ENCODE peak calls at places on chromosomes 4 and X, in six cellular contexts. One of them, this sample, is unnamed.

GRCh38 chrX:94676285-94676684 is 1002.3 kb downstream of the FAM133A start:
- DNase-seq in A549: no peak
- DNase-seq in GM12878: no peak
- DNase-seq in endothelial cell of umbilical vein: no peak
- DNase-seq in HepG2: no peak
- DNase-seq in K562: no peak
- DNase-seq in this sample: no peak

GRCh38 chr4:186151499-186151898 is 39.9 kb upstream of the CYP4V2 start:
- DNase-seq in K562: no peak
- DNase-seq in A549: no peak
- DNase-seq in GM12878: no peak
- DNase-seq in endothelial cell of umbilical vein: no peak
- DNase-seq in HepG2: no peak
- DNase-seq in this sample: no peak

GRCh38 chrX:13254076-13254785 is 65.6 kb downstream of the ATXN3L start:
- DNase-seq in HepG2: peak
- DNase-seq in K562: peak
- DNase-seq in endothelial cell of umbilical vein: peak
- DNase-seq in A549: peak
- DNase-seq in GM12878: peak
- DNase-seq in this sample: peak

GRCh38 chr4:26320159-26320452 is 708 bp upstream of the RBPJ start:
- DNase-seq in endothelial cell of umbilical vein: no peak
- DNase-seq in HepG2: peak
- DNase-seq in GM12878: peak
- DNase-seq in A549: no peak
- DNase-seq in K562: no peak
- DNase-seq in this sample: no peak

GRCh38 chr4:108544504-108544903 is 75.9 kb upstream of the RPL34 start:
- DNase-seq in K562: no peak
- DNase-seq in endothelial cell of umbilical vein: no peak
- DNase-seq in GM12878: no peak
- DNase-seq in HepG2: peak
- DNase-seq in A549: peak
- DNase-seq in this sample: peak

GRCh38 chr4:6071959-6072720 is 53.9 kb upstream of the C4orf50 start:
- DNase-seq in GM12878: no peak
- DNase-seq in endothelial cell of umbilical vein: no peak
- DNase-seq in K562: no peak
- DNase-seq in A549: no peak
- DNase-seq in HepG2: no peak
- DNase-seq in this sample: no peak

GRCh38 chr4:126956192-126956897 is 676.4 kb upstream of the INTU start:
- DNase-seq in HepG2: no peak
- DNase-seq in A549: no peak
- DNase-seq in K562: peak
- DNase-seq in endothelial cell of umbilical vein: no peak
- DNase-seq in GM12878: no peak
- DNase-seq in this sample: no peak

GRCh38 chr4:139872274-139872673 is 206.7 kb downstream of the MGST2 start:
- DNase-seq in endothelial cell of umbilical vein: peak
- DNase-seq in A549: peak
- DNase-seq in GM12878: no peak
- DNase-seq in HepG2: peak
- DNase-seq in K562: no peak
- DNase-seq in this sample: peak

GRCh38 chr4:76250962-76251361 is 559 bp upstream of the FAM47E start:
- DNase-seq in GM12878: no peak
- DNase-seq in K562: no peak
- DNase-seq in HepG2: no peak
- DNase-seq in A549: no peak
- DNase-seq in endothelial cell of umbilical vein: peak
- DNase-seq in this sample: no peak

GRCh38 chr4:76251448-76252270 is at the start of gene FAM47E:
- DNase-seq in K562: peak
- DNase-seq in endothelial cell of umbilical vein: peak
- DNase-seq in A549: peak
- DNase-seq in GM12878: no peak
- DNase-seq in HepG2: peak
- DNase-seq in this sample: peak

GRCh38 chr4:76246852-76247251 is 4.7 kb upstream of the FAM47E start:
- DNase-seq in endothelial cell of umbilical vein: no peak
- DNase-seq in GM12878: no peak
- DNase-seq in A549: no peak
- DNase-seq in HepG2: no peak
- DNase-seq in K562: no peak
- DNase-seq in this sample: no peak

GRCh38 chr4:76240236-76240635 is 11.3 kb upstream of the FAM47E start:
- DNase-seq in endothelial cell of umbilical vein: no peak
- DNase-seq in HepG2: no peak
- DNase-seq in GM12878: no peak
- DNase-seq in A549: no peak
- DNase-seq in K562: no peak
- DNase-seq in this sample: no peak

DNA sequence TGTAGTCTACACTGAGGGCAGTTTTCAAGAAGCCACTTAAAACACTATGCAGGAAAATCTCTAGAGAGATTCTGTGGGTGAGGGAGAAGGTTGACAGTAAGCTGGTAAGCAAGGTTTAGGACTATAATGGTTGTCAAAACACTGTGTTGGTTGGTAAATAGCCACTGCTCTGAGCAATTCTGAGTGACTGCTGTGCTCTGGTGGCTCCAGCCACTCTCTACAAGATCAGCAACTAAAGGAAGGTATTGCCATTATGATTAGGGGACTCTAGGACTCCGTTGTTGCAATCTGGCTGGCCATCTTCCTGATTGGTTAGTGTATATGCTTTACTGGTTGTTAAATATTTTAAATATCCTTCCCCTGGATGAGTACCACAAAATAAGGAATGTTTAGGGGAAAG is 5.5 kb upstream of the FAM47E start:
- DNase-seq in A549: no peak
- DNase-seq in GM12878: no peak
- DNase-seq in HepG2: no peak
- DNase-seq in K562: no peak
- DNase-seq in endothelial cell of umbilical vein: no peak
- DNase-seq in this sample: no peak
- TF ChIP-seq CTCF in A549: no peak
- TF ChIP-seq CTCF in GM12878: no peak
- TF ChIP-seq CTCF in HepG2: peak
- TF ChIP-seq CTCF in K562: no peak
- TF ChIP-seq CTCF in endothelial cell of umbilical vein: no peak
- TF ChIP-seq CTCF in this sample: no peak

DNA sequence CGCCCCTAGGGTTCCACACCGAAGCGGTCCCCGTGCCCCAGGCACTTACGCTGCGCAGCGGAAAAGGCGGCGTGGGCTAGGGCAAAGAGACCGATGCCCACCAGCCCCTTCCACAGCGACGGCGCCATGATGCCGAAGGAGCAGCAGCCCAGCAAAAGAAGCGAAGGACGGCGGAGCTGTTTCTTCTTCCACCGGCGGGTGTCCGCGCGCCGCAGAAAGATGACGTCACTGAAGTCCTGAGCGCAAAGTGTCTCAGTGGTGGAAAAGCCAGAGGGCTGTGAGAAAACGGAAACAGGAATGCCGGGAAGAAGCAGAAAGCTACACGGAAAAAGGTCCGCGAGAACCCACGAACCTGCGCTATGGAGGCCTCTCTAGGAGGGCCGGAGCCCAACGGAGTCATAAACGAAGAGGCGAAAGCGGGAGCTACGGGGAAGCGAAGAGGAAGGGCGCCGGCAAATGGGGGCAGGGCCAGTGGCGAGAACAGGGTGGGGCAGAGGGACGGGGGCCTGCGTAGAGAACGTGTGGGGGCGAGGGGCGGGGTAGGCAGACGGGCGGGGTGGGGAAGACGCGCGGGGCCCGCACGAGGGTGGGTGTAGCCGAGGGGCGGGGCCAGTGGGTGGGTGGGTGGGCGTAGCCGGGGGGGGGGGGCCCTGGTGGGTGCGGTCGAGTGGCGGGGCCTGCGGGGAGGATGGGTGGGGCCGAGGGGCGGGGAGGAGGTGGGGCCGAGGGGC is at the start of gene MMGT1:
- DNase-seq in GM12878: peak
- DNase-seq in A549: peak
- DNase-seq in HepG2: peak
- DNase-seq in endothelial cell of umbilical vein: peak
- DNase-seq in K562: peak
- DNase-seq in this sample: peak
- TF ChIP-seq POLR2A in GM12878: peak
- TF ChIP-seq POLR2A in A549: peak
- TF ChIP-seq POLR2A in HepG2: peak
- TF ChIP-seq POLR2A in endothelial cell of umbilical vein: peak
- TF ChIP-seq POLR2A in K562: peak
- TF ChIP-seq POLR2A in this sample: peak

GRCh38 chr4:121253961-121254360 is 89.8 kb upstream of the TNIP3 start:
- DNase-seq in K562: no peak
- DNase-seq in GM12878: no peak
- DNase-seq in endothelial cell of umbilical vein: no peak
- DNase-seq in HepG2: no peak
- DNase-seq in A549: no peak
- DNase-seq in this sample: no peak

GRCh38 chr4:121256346-121256745 is 92.2 kb upstream of the TNIP3 start:
- DNase-seq in A549: no peak
- DNase-seq in endothelial cell of umbilical vein: peak
- DNase-seq in GM12878: peak
- DNase-seq in HepG2: no peak
- DNase-seq in K562: no peak
- DNase-seq in this sample: peak

GRCh38 chr4:121252224-121252806 is 88.2 kb upstream of the TNIP3 start:
- DNase-seq in A549: peak
- DNase-seq in GM12878: no peak
- DNase-seq in HepG2: peak
- DNase-seq in endothelial cell of umbilical vein: peak
- DNase-seq in K562: peak
- DNase-seq in this sample: peak

DNA sequence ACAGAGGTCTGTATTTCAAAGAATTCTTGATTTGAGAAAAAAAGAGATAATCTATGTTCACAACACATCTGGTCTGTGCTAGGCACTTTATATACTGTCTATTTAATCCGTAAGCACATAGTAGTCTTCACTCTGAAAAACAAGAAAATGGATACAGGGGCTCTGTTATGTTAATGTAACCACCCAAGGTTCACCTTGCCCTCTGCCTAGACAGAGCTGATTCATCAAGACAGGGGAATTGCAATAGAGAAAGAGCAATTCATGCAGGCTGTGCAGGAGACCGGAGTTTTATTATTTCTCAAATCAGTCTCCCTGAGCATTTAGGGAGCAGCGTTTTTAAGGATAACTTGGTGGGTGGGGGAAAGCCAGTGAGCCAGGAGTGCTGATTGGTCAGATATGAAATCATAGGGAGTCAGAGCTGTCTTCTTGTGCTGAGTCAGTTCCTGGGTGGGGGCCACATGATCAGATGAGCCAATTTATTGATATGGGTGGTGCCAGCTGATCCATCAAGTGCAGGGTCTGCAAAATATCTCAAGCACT is 92.8 kb upstream of the TNIP3 start:
- DNase-seq in K562: no peak
- DNase-seq in GM12878: no peak
- DNase-seq in HepG2: no peak
- DNase-seq in A549: no peak
- DNase-seq in endothelial cell of umbilical vein: no peak
- DNase-seq in this sample: no peak
- TF ChIP-seq MYC in K562: no peak
- TF ChIP-seq MYC in GM12878: no peak
- TF ChIP-seq MYC in HepG2: no peak
- TF ChIP-seq MYC in A549: no peak
- TF ChIP-seq MYC in endothelial cell of umbilical vein: no peak
- TF ChIP-seq MYC in this sample: no peak

DNA sequence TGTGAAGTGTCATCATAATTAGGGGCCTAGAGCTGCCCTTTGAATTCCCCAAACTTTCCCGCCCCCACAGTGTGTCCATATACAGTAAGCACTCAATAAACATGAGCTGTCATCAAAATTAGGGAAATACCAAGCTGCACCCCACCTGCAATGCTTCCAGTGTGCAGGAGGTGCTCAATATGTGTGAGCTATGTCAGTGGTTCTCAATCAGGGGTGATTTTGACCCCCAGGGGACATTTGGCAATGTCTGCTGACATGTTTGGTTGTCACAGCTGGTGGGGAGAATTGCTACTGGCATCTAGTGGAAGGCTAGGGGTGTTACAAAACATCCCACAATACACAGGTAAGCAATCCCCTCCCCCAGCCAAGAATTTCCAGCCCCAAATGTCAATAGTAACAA is 750 bp downstream of the CFP start:
- DNase-seq in GM12878: no peak
- DNase-seq in K562: no peak
- DNase-seq in HepG2: no peak
- DNase-seq in A549: no peak
- DNase-seq in endothelial cell of umbilical vein: no peak
- DNase-seq in this sample: peak
- TF ChIP-seq CTCF in GM12878: peak
- TF ChIP-seq CTCF in K562: peak
- TF ChIP-seq CTCF in HepG2: peak
- TF ChIP-seq CTCF in A549: no peak
- TF ChIP-seq CTCF in endothelial cell of umbilical vein: peak
- TF ChIP-seq CTCF in this sample: peak

GRCh38 chr4:17283251-17283650 is 228.6 kb downstream of the QDPR start:
- DNase-seq in GM12878: no peak
- DNase-seq in A549: no peak
- DNase-seq in HepG2: no peak
- DNase-seq in K562: no peak
- DNase-seq in endothelial cell of umbilical vein: no peak
- DNase-seq in this sample: no peak

GRCh38 chr4:17283832-17284231 is 228.1 kb downstream of the QDPR start:
- DNase-seq in K562: no peak
- DNase-seq in A549: no peak
- DNase-seq in HepG2: no peak
- DNase-seq in GM12878: no peak
- DNase-seq in endothelial cell of umbilical vein: no peak
- DNase-seq in this sample: no peak

GRCh38 chr4:17284323-17285175 is 227.3 kb downstream of the QDPR start:
- DNase-seq in HepG2: no peak
- DNase-seq in endothelial cell of umbilical vein: peak
- DNase-seq in A549: no peak
- DNase-seq in K562: no peak
- DNase-seq in GM12878: no peak
- DNase-seq in this sample: no peak

GRCh38 chr4:17276821-17277220 is 235.1 kb downstream of the QDPR start:
- DNase-seq in A549: no peak
- DNase-seq in K562: no peak
- DNase-seq in GM12878: no peak
- DNase-seq in endothelial cell of umbilical vein: peak
- DNase-seq in HepG2: no peak
- DNase-seq in this sample: no peak

GRCh38 chr4:17280266-17280665 is 231.6 kb downstream of the QDPR start:
- DNase-seq in A549: no peak
- DNase-seq in K562: no peak
- DNase-seq in GM12878: no peak
- DNase-seq in HepG2: no peak
- DNase-seq in endothelial cell of umbilical vein: no peak
- DNase-seq in this sample: no peak
- TF ChIP-seq POLR2A in A549: no peak
- TF ChIP-seq POLR2A in K562: no peak
- TF ChIP-seq POLR2A in GM12878: no peak
- TF ChIP-seq POLR2A in HepG2: no peak
- TF ChIP-seq POLR2A in endothelial cell of umbilical vein: no peak
- TF ChIP-seq POLR2A in this sample: no peak

This sample was measured in NB4.